ENCODE peak calls at places on chromosomes 4 and X, in ten cellular contexts. P, Y, B, G, O, F, Z, U, X and E are unnamed samples.

GRCh38 chr4:27010334-27010940 is 149.8 kb downstream of the STIM2 start:
- DNase-seq in F (peak), P (peak), O (peak), Y (peak), Z (peak), X (peak), G (no peak), U (no peak), B (peak), E (peak)

GRCh38 chr4:153160856-153161598 is 43.2 kb upstream of the TRIM2 start:
- DNase-seq in G (peak), F (no peak), B (no peak), Y (no peak), X (no peak), O (no peak), U (no peak), Z (no peak), P (no peak), E (no peak)

GRCh38 chrX:22660756-22661155 is 339.0 kb upstream of the DDX53 start:
- DNase-seq in G (no peak), U (no peak), F (no peak), X (no peak), B (no peak), Z (no peak), P (no peak), Y (no peak), O (no peak), E (no peak)

GRCh38 chrX:20118065-20118824 is 1.5 kb upstream of the MAP7D2 start:
- DNase-seq in X (no peak), B (no peak), Z (no peak), P (no peak), G (no peak), U (no peak), Y (no peak), F (no peak), O (no peak), E (peak)

GRCh38 chrX:10636337-10636736 is 16.0 kb upstream of the MID1 start:
- DNase-seq in X (no peak), P (peak), G (peak), Y (peak), O (no peak), Z (no peak), F (no peak), B (peak), U (no peak), E (no peak)

GRCh38 chr4:156774422-156774821 is 197.2 kb downstream of the PDGFC start:
- DNase-seq in P (peak), F (no peak), O (no peak), G (peak), Z (no peak), Y (peak), B (no peak), U (no peak), X (no peak), E (no peak)

GRCh38 chr4:139315221-139315675 is 13.0 kb upstream of the NDUFC1 start:
- DNase-seq in Y (no peak), B (no peak), P (peak), X (no peak), Z (no peak), G (no peak), F (no peak), O (no peak), U (no peak), E (no peak)

GRCh38 chr4:81665050-81665449 is 193.3 kb upstream of the RASGEF1B start:
- DNase-seq in Y (no peak), U (no peak), O (no peak), Z (no peak), X (no peak), P (no peak), G (no peak), F (no peak), B (no peak), E (no peak)

GRCh38 chr4:111434581-111434980 is 710.7 kb upstream of the FAM241A start:
- DNase-seq in G (no peak), B (no peak), Y (peak), F (no peak), O (no peak), Z (no peak), P (no peak), U (no peak), X (no peak), E (no peak)

GRCh38 chr4:7652451-7652871 is 217.7 kb upstream of the PSAPL1 start:
- DNase-seq in B (no peak), Y (no peak), F (no peak), X (no peak), U (no peak), P (no peak), G (no peak), O (no peak), Z (no peak), E (no peak)

GRCh38 chrX:17581650-17582049 is 155.6 kb upstream of the SCML1 start:
- DNase-seq in Z (no peak), F (no peak), G (no peak), P (no peak), Y (peak), U (no peak), O (no peak), B (no peak), X (no peak), E (no peak)

GRCh38 chr4:89303177-89303576 is 4.4 kb downstream of the GPRIN3 start:
- DNase-seq in U (no peak), X (no peak), Z (peak), G (no peak), Y (no peak), P (peak), O (peak), F (no peak), B (peak), E (no peak)

GRCh38 chr4:110823251-110823650 is 200.4 kb upstream of the PITX2 start:
- DNase-seq in F (no peak), X (no peak), B (no peak), O (no peak), G (no peak), P (no peak), U (no peak), Y (peak), Z (no peak), E (no peak)

GRCh38 chr4:114021445-114021844 is 42.0 kb upstream of the ARSJ start:
- DNase-seq in O (no peak), X (no peak), Z (no peak), P (no peak), B (no peak), G (no peak), F (no peak), U (no peak), Y (no peak), E (no peak)

GRCh38 chr4:130092187-130093015 is 996.4 kb downstream of the C4orf33 start:
- DNase-seq in U (no peak), G (no peak), P (no peak), F (no peak), Z (no peak), X (no peak), Y (no peak), O (no peak), B (no peak), E (no peak)

GRCh38 chrX:110086162-110086915 is 83.4 kb downstream of the TMEM164 start:
- DNase-seq in F (no peak), U (no peak), B (no peak), O (no peak), P (no peak), Z (no peak), Y (peak), X (no peak), G (no peak), E (no peak)

GRCh38 chr4:145722561-145722960 is 42.6 kb downstream of the C4orf51 start:
- DNase-seq in P (no peak), F (no peak), G (no peak), Z (no peak), X (no peak), Y (no peak), B (no peak), U (no peak), O (no peak), E (no peak)

GRCh38 chr4:177117256-177117655 is 192.4 kb upstream of the NEIL3 start:
- DNase-seq in P (no peak), X (no peak), U (no peak), F (no peak), O (no peak), Y (no peak), B (no peak), G (no peak), Z (no peak), E (peak)

GRCh38 chr4:139035650-139036049 is 20.1 kb downstream of the NOCT start:
- DNase-seq in B (no peak), X (no peak), G (no peak), U (no peak), O (no peak), Y (no peak), F (no peak), Z (no peak), P (no peak), E (no peak)

GRCh38 chr4:136706942-136707341 is 825.4 kb downstream of the PCDH18 start:
- DNase-seq in O (no peak), X (no peak), G (no peak), F (no peak), Z (no peak), P (no peak), Y (no peak), B (no peak), U (no peak), E (no peak)

GRCh38 chr4:40728341-40728740 is 21.4 kb upstream of the NSUN7 start:
- DNase-seq in Z (no peak), Y (no peak), U (no peak), B (no peak), G (no peak), P (no peak), F (no peak), O (no peak), X (no peak), E (no peak)

GRCh38 chrX:103211012-103211715 is 3.7 kb upstream of the BEX4 start:
- DNase-seq in X (no peak), Z (peak), Y (peak), F (no peak), B (peak), P (no peak), O (peak), G (peak), U (no peak), E (peak)

GRCh38 chrX:128897611-128898010 is 625.7 kb downstream of the SMARCA1 start:
- DNase-seq in Y (no peak), F (no peak), G (no peak), B (no peak), Z (no peak), U (no peak), P (no peak), X (no peak), O (no peak), E (no peak)

GRCh38 chr4:150368667-150369066 is 213.3 kb upstream of the MAB21L2 start:
- DNase-seq in Y (no peak), Z (no peak), O (no peak), F (no peak), B (no peak), U (no peak), G (no peak), P (no peak), X (no peak), E (no peak)

GRCh38 chrX:119654112-119654531 is 38.8 kb downstream of the SEPTIN6 start:
- DNase-seq in P (no peak), O (peak), F (no peak), X (no peak), G (peak), B (no peak), U (no peak), Z (no peak), Y (peak), E (peak)

GRCh38 chrX:120464409-120464808 is 4.7 kb downstream of the LAMP2 start:
- DNase-seq in U (no peak), P (no peak), X (no peak), B (no peak), F (no peak), Z (no peak), O (no peak), Y (no peak), G (no peak), E (no peak)

GRCh38 chr4:119284876-119285611 is 36.9 kb downstream of the FABP2 start:
- DNase-seq in Z (no peak), O (no peak), P (no peak), Y (peak), F (no peak), G (no peak), U (no peak), X (no peak), B (no peak), E (no peak)

GRCh38 chr4:72312032-72312650 is 256.9 kb downstream of the ADAMTS3 start:
- DNase-seq in X (no peak), Z (no peak), G (peak), Y (peak), U (no peak), F (peak), O (no peak), P (no peak), B (no peak), E (no peak)

GRCh38 chr4:6546681-6547447 is 28.1 kb upstream of the MAN2B2 start:
- DNase-seq in G (no peak), U (peak), Z (peak), P (peak), X (peak), O (peak), Y (peak), F (no peak), B (peak), E (peak)

GRCh38 chrX:121308276-121308805 is 260.9 kb downstream of the GLUD2 start:
- DNase-seq in O (no peak), P (peak), Y (peak), G (peak), U (peak), Z (no peak), B (peak), X (peak), F (peak), E (no peak)

GRCh38 chr4:37793562-37793961 is 32.9 kb upstream of the PGM2 start:
- DNase-seq in Y (peak), U (no peak), F (no peak), X (no peak), Z (no peak), P (no peak), B (no peak), G (no peak), O (no peak), E (no peak)